ENCODE peak calls at places on chromosomes 4 and X, in six cellular contexts. One of them, this sample, is unnamed.

GRCh38 chrX:129992181-129992580 is 9.7 kb downstream of the BCORL1 start:
- DNase-seq in H1: no peak
- DNase-seq in K562: no peak
- DNase-seq in SK-N-SH: no peak
- DNase-seq in HepG2: no peak
- DNase-seq in GM12878: no peak
- DNase-seq in this sample: no peak

GRCh38 chrX:122154019-122154418 is 1030.1 kb upstream of the GRIA3 start:
- DNase-seq in H1: no peak
- DNase-seq in K562: no peak
- DNase-seq in SK-N-SH: no peak
- DNase-seq in HepG2: no peak
- DNase-seq in GM12878: no peak
- DNase-seq in this sample: no peak

GRCh38 chrX:70038515-70038914 is 11.2 kb downstream of the AWAT2 start:
- DNase-seq in H1: no peak
- DNase-seq in K562: no peak
- DNase-seq in SK-N-SH: no peak
- DNase-seq in HepG2: peak
- DNase-seq in GM12878: no peak
- DNase-seq in this sample: no peak

GRCh38 chr4:36281384-36282106 is at the start of gene DTHD1:
- DNase-seq in H1: no peak
- DNase-seq in K562: no peak
- DNase-seq in SK-N-SH: no peak
- DNase-seq in HepG2: no peak
- DNase-seq in GM12878: no peak
- DNase-seq in this sample: no peak

GRCh38 chr4:6367313-6367945 is 97.8 kb downstream of the WFS1 start:
- DNase-seq in H1: no peak
- DNase-seq in K562: no peak
- DNase-seq in SK-N-SH: no peak
- DNase-seq in HepG2: no peak
- DNase-seq in GM12878: no peak
- DNase-seq in this sample: no peak

GRCh38 chr4:162891788-162892707 is 274.6 kb downstream of the NAF1 start:
- DNase-seq in H1: no peak
- DNase-seq in K562: no peak
- DNase-seq in SK-N-SH: no peak
- DNase-seq in HepG2: no peak
- DNase-seq in GM12878: peak
- DNase-seq in this sample: no peak

GRCh38 chr4:105280338-105280809 is 133.7 kb downstream of the TET2 start:
- DNase-seq in H1: no peak
- DNase-seq in K562: no peak
- DNase-seq in SK-N-SH: no peak
- DNase-seq in HepG2: no peak
- DNase-seq in GM12878: no peak
- DNase-seq in this sample: no peak

GRCh38 chr4:105474110-105474518 is 252 bp upstream of the PPA2 start:
- DNase-seq in H1: no peak
- DNase-seq in K562: no peak
- DNase-seq in SK-N-SH: no peak
- DNase-seq in HepG2: no peak
- DNase-seq in GM12878: no peak
- DNase-seq in this sample: peak

GRCh38 chrX:155071694-155072215 is 447 bp downstream of the BRCC3 start:
- DNase-seq in H1: no peak
- DNase-seq in K562: no peak
- DNase-seq in SK-N-SH: no peak
- DNase-seq in HepG2: no peak
- DNase-seq in GM12878: no peak
- DNase-seq in this sample: no peak

GRCh38 chrX:37998586-37999267 is 7.6 kb upstream of the SYTL5 start:
- DNase-seq in H1: no peak
- DNase-seq in K562: no peak
- DNase-seq in SK-N-SH: no peak
- DNase-seq in HepG2: no peak
- DNase-seq in GM12878: no peak
- DNase-seq in this sample: no peak

GRCh38 chr4:70533791-70534190 is 15.4 kb downstream of the AMTN start:
- DNase-seq in H1: no peak
- DNase-seq in K562: no peak
- DNase-seq in SK-N-SH: no peak
- DNase-seq in HepG2: no peak
- DNase-seq in GM12878: no peak
- DNase-seq in this sample: no peak

GRCh38 chr4:71732706-71733105 is 51.2 kb downstream of the GC start:
- DNase-seq in H1: no peak
- DNase-seq in K562: peak
- DNase-seq in SK-N-SH: peak
- DNase-seq in HepG2: peak
- DNase-seq in GM12878: no peak
- DNase-seq in this sample: no peak

GRCh38 chrX:38652934-38653442 is 91.6 kb downstream of the TSPAN7 start:
- DNase-seq in H1: no peak
- DNase-seq in K562: peak
- DNase-seq in SK-N-SH: no peak
- DNase-seq in HepG2: no peak
- DNase-seq in GM12878: no peak
- DNase-seq in this sample: no peak

GRCh38 chr4:7234355-7235029 is 42.2 kb downstream of the SORCS2 start:
- DNase-seq in H1: no peak
- DNase-seq in K562: no peak
- DNase-seq in SK-N-SH: no peak
- DNase-seq in HepG2: no peak
- DNase-seq in GM12878: no peak
- DNase-seq in this sample: no peak

GRCh38 chr4:87632469-87632868 is 17.6 kb upstream of the DMP1 start:
- DNase-seq in H1: no peak
- DNase-seq in K562: no peak
- DNase-seq in SK-N-SH: no peak
- DNase-seq in HepG2: no peak
- DNase-seq in GM12878: no peak
- DNase-seq in this sample: no peak

GRCh38 chr4:6027392-6027791 is 9.2 kb upstream of the C4orf50 start:
- DNase-seq in H1: no peak
- DNase-seq in K562: no peak
- DNase-seq in SK-N-SH: no peak
- DNase-seq in HepG2: no peak
- DNase-seq in GM12878: no peak
- DNase-seq in this sample: no peak

GRCh38 chr4:8200302-8200975 is 1.3 kb downstream of the SH3TC1 start:
- DNase-seq in H1: no peak
- DNase-seq in K562: peak
- DNase-seq in SK-N-SH: no peak
- DNase-seq in HepG2: no peak
- DNase-seq in GM12878: no peak
- DNase-seq in this sample: no peak

GRCh38 chrX:115689931-115690330 is 129.0 kb downstream of the PLS3 start:
- DNase-seq in H1: no peak
- DNase-seq in K562: no peak
- DNase-seq in SK-N-SH: no peak
- DNase-seq in HepG2: no peak
- DNase-seq in GM12878: no peak
- DNase-seq in this sample: no peak

GRCh38 chr4:162852642-162853041 is 314.0 kb downstream of the NAF1 start:
- DNase-seq in H1: no peak
- DNase-seq in K562: no peak
- DNase-seq in SK-N-SH: no peak
- DNase-seq in HepG2: no peak
- DNase-seq in GM12878: no peak
- DNase-seq in this sample: no peak

GRCh38 chrX:55056820-55057690 is 17.8 kb upstream of the PAGE2B start:
- DNase-seq in H1: no peak
- DNase-seq in K562: no peak
- DNase-seq in SK-N-SH: no peak
- DNase-seq in HepG2: no peak
- DNase-seq in GM12878: no peak
- DNase-seq in this sample: no peak

GRCh38 chr4:11782859-11783258 is 354.2 kb upstream of the HS3ST1 start:
- DNase-seq in H1: no peak
- DNase-seq in K562: no peak
- DNase-seq in SK-N-SH: no peak
- DNase-seq in HepG2: no peak
- DNase-seq in GM12878: no peak
- DNase-seq in this sample: no peak

GRCh38 chr4:113682730-113683129 is 78.8 kb downstream of the CAMK2D start:
- DNase-seq in H1: no peak
- DNase-seq in K562: no peak
- DNase-seq in SK-N-SH: no peak
- DNase-seq in HepG2: no peak
- DNase-seq in GM12878: no peak
- DNase-seq in this sample: no peak

GRCh38 chrX:119238557-119238956 is 2.5 kb downstream of the PGRMC1 start:
- DNase-seq in H1: no peak
- DNase-seq in K562: no peak
- DNase-seq in SK-N-SH: no peak
- DNase-seq in HepG2: no peak
- DNase-seq in GM12878: no peak
- DNase-seq in this sample: no peak
- TF ChIP-seq GABPA in H1: no peak
- TF ChIP-seq GABPA in K562: no peak
- TF ChIP-seq GABPA in SK-N-SH: no peak
- TF ChIP-seq GABPA in HepG2: no peak
- TF ChIP-seq GABPA in GM12878: no peak
- TF ChIP-seq GABPA in this sample: no peak

GRCh38 chrX:19193584-19193983 is 71.3 kb upstream of the ADGRG2 start:
- DNase-seq in H1: no peak
- DNase-seq in K562: no peak
- DNase-seq in SK-N-SH: no peak
- DNase-seq in HepG2: peak
- DNase-seq in GM12878: no peak
- DNase-seq in this sample: no peak
- TF ChIP-seq POLR2AphosphoS5 in H1: no peak
- TF ChIP-seq POLR2AphosphoS5 in K562: no peak
- TF ChIP-seq POLR2AphosphoS5 in SK-N-SH: no peak
- TF ChIP-seq POLR2AphosphoS5 in HepG2: no peak
- TF ChIP-seq POLR2AphosphoS5 in GM12878: no peak
- TF ChIP-seq POLR2AphosphoS5 in this sample: no peak

DNA sequence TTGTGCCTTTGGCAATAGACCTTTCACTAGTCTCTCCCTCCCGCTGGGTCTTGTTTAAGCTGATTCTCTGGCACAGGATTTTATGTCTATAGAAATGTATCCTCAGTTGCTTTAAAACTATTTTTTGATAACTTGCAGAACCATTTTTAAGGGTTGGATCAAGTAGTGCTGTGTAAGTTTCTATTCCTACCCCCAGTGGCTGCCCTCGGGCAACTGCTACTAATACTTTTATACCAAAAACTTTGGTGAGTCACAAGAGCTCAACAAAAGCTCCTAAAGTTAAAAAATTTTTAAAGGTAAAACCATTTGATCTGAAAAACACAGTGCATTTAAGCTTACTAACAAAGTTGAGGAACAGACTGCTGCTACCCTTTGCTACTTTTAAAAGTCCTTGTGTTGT is 1460.6 kb upstream of the PCDH7 start:
- DNase-seq in H1: no peak
- DNase-seq in K562: no peak
- DNase-seq in SK-N-SH: no peak
- DNase-seq in HepG2: no peak
- DNase-seq in GM12878: no peak
- DNase-seq in this sample: no peak
- TF ChIP-seq GABPA in H1: no peak
- TF ChIP-seq GABPA in K562: no peak
- TF ChIP-seq GABPA in SK-N-SH: no peak
- TF ChIP-seq GABPA in HepG2: no peak
- TF ChIP-seq GABPA in GM12878: no peak
- TF ChIP-seq GABPA in this sample: no peak

GRCh38 chr4:91631335-91631734 is 672.4 kb upstream of the GRID2 start:
- DNase-seq in H1: no peak
- DNase-seq in K562: no peak
- DNase-seq in SK-N-SH: no peak
- DNase-seq in HepG2: no peak
- DNase-seq in GM12878: no peak
- DNase-seq in this sample: no peak
- TF ChIP-seq POLR2AphosphoS5 in H1: peak
- TF ChIP-seq POLR2AphosphoS5 in K562: no peak
- TF ChIP-seq POLR2AphosphoS5 in SK-N-SH: no peak
- TF ChIP-seq POLR2AphosphoS5 in HepG2: no peak
- TF ChIP-seq POLR2AphosphoS5 in GM12878: no peak
- TF ChIP-seq POLR2AphosphoS5 in this sample: no peak

GRCh38 chr4:184205243-184205642 is 12.4 kb downstream of the ENPP6 start:
- DNase-seq in H1: no peak
- DNase-seq in K562: no peak
- DNase-seq in SK-N-SH: no peak
- DNase-seq in HepG2: no peak
- DNase-seq in GM12878: no peak
- DNase-seq in this sample: no peak

GRCh38 chr4:184199780-184200179 is 17.9 kb downstream of the ENPP6 start:
- DNase-seq in H1: no peak
- DNase-seq in K562: no peak
- DNase-seq in SK-N-SH: no peak
- DNase-seq in HepG2: no peak
- DNase-seq in GM12878: no peak
- DNase-seq in this sample: no peak

GRCh38 chr4:184198190-184198589 is 19.5 kb downstream of the ENPP6 start:
- DNase-seq in H1: no peak
- DNase-seq in K562: no peak
- DNase-seq in SK-N-SH: no peak
- DNase-seq in HepG2: no peak
- DNase-seq in GM12878: no peak
- DNase-seq in this sample: no peak

GRCh38 chr4:184201179-184201578 is 16.5 kb downstream of the ENPP6 start:
- DNase-seq in H1: no peak
- DNase-seq in K562: no peak
- DNase-seq in SK-N-SH: no peak
- DNase-seq in HepG2: no peak
- DNase-seq in GM12878: no peak
- DNase-seq in this sample: no peak

GRCh38 chr4:184203300-184203699 is 14.4 kb downstream of the ENPP6 start:
- DNase-seq in H1: no peak
- DNase-seq in K562: no peak
- DNase-seq in SK-N-SH: no peak
- DNase-seq in HepG2: no peak
- DNase-seq in GM12878: no peak
- DNase-seq in this sample: no peak
- TF ChIP-seq GABPA in H1: no peak
- TF ChIP-seq GABPA in K562: no peak
- TF ChIP-seq GABPA in SK-N-SH: no peak
- TF ChIP-seq GABPA in HepG2: no peak
- TF ChIP-seq GABPA in GM12878: no peak
- TF ChIP-seq GABPA in this sample: no peak

GRCh38 chrX:21998037-21998436 is 34.1 kb upstream of the PHEX start:
- DNase-seq in H1: no peak
- DNase-seq in K562: no peak
- DNase-seq in SK-N-SH: no peak
- DNase-seq in HepG2: no peak
- DNase-seq in GM12878: no peak
- DNase-seq in this sample: no peak

GRCh38 chrX:21993265-21993664 is 38.9 kb upstream of the PHEX start:
- DNase-seq in H1: no peak
- DNase-seq in K562: no peak
- DNase-seq in SK-N-SH: no peak
- DNase-seq in HepG2: no peak
- DNase-seq in GM12878: peak
- DNase-seq in this sample: peak

GRCh38 chrX:21991504-21991903 is 40.6 kb upstream of the PHEX start:
- DNase-seq in H1: no peak
- DNase-seq in K562: no peak
- DNase-seq in SK-N-SH: no peak
- DNase-seq in HepG2: no peak
- DNase-seq in GM12878: no peak
- DNase-seq in this sample: no peak

GRCh38 chrX:21996872-21997271 is 35.3 kb upstream of the PHEX start:
- DNase-seq in H1: no peak
- DNase-seq in K562: no peak
- DNase-seq in SK-N-SH: no peak
- DNase-seq in HepG2: peak
- DNase-seq in GM12878: no peak
- DNase-seq in this sample: peak
- TF ChIP-seq POLR2AphosphoS5 in H1: no peak
- TF ChIP-seq POLR2AphosphoS5 in K562: no peak
- TF ChIP-seq POLR2AphosphoS5 in SK-N-SH: no peak
- TF ChIP-seq POLR2AphosphoS5 in HepG2: no peak
- TF ChIP-seq POLR2AphosphoS5 in GM12878: no peak
- TF ChIP-seq POLR2AphosphoS5 in this sample: no peak

This sample was measured in HL-60.